ENCODE peak calls at places on chromosomes 13 and 19, in nine cellular contexts. B is mucosa of descending colon; O is CD8-positive, alpha-beta T cell; W is H1; M is CD4-positive, alpha-beta T cell; X is aorta; Z is sigmoid colon; Y is pancreas; U is fibroblast of lung. P is an unnamed sample.
A peak's percentile ranks its signal among the peaks of the same experiment; 100 is the strongest.

GRCh38 chr13:113005076-113005865 is 36.3 kb downstream of the MCF2L start:
- DNase-seq in M (no peak), Z (no peak), B (no peak), Y (no peak), O (no peak), W (no peak), U (no peak), X (no peak), P (no peak)

GRCh38 chr13:65932587-65933239 is 1297.4 kb downstream of the PCDH9 start:
- DNase-seq in X (no peak), Z (no peak), M (no peak), U (no peak), O (no peak), W (no peak), Y (no peak), B (no peak), P (no peak)

GRCh38 chr13:31749929-31750328 is 10.6 kb downstream of the RXFP2 start:
- DNase-seq in U (peak; percentile 80), W (no peak), M (no peak), Y (no peak), Z (no peak), O (no peak), B (no peak), X (no peak), P (no peak)

GRCh38 chr19:54837542-54837941 is 12.7 kb upstream of the KIR3DL2 start:
- DNase-seq in U (no peak), Z (no peak), O (no peak), B (no peak), Y (no peak), M (no peak), W (no peak), X (no peak), P (no peak)

GRCh38 chr19:19655641-19656343 is 7.7 kb downstream of the ATP13A1 start:
- DNase-seq in B (no peak), Z (no peak), X (peak; percentile 42), U (no peak), W (no peak), M (no peak), O (no peak), Y (no peak), P (no peak)

GRCh38 chr13:29465741-29466293 is 129.7 kb downstream of the SLC7A1 start:
- DNase-seq in Z (peak; percentile 81), U (peak; percentile 61), B (no peak), O (no peak), M (no peak), Y (peak; percentile 64), X (no peak), W (no peak), P (no peak)

GRCh38 chr19:38806371-38806770 is 6.4 kb downstream of the LGALS4 start:
- DNase-seq in X (no peak), W (no peak), O (no peak), U (no peak), Z (peak; percentile 61), B (no peak), Y (no peak), M (no peak), P (no peak)

GRCh38 chr13:108681986-108682562 is 52.7 kb downstream of the MYO16 start:
- DNase-seq in Z (no peak), O (no peak), U (no peak), W (no peak), Y (no peak), M (no peak), X (no peak), B (no peak), P (no peak)

GRCh38 chr19:55591555-55591954 is 7.8 kb downstream of the FIZ1 start:
- DNase-seq in U (no peak), B (no peak), Z (no peak), O (no peak), W (no peak), M (no peak), Y (no peak), X (no peak), P (no peak)

GRCh38 chr19:38898788-38899446 is 501 bp downstream of the SIRT2 start:
- DNase-seq in B (no peak), M (no peak), U (peak; percentile 12), Y (no peak), Z (no peak), X (no peak), W (no peak), O (no peak), P (no peak)

GRCh38 chr19:45645631-45646344 is 6.6 kb upstream of the EML2 start:
- DNase-seq in O (peak; percentile 72), Y (peak; percentile 82), W (no peak), Z (peak; percentile 86), M (peak; percentile 51), B (peak; percentile 84), X (peak; percentile 81), U (peak; percentile 83), P (peak; percentile 72)

DNA sequence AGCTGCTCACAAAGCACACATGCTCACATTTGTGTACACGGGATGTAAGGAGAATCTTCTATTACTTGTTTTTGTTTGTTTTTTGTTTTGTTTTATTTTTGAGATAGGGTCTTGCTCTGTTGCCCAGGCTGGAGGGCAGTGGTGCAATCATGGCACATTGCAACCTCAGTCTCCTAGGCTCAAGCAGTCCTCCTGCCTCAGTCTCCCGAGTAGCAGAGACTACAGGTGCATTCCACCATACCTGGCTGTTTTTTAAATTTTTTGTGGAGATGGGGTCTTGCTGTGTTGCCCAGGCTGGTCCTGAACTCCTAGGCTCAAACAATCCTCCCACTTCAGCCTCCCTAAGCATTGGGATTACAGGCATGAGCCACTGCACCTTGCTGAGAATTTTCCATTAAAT is 41.8 kb downstream of the KCNC3 start:
- DNase-seq in W (no peak), M (no peak), O (no peak), Y (no peak), B (no peak), X (no peak), U (no peak), Z (no peak), P (no peak)
- H3K9me3 ChIP-seq in W (peaks cover 10% of the 10 kb centered on the region), M (peaks cover 14% of the 10 kb centered on the region), O (no peaks in the 10 kb centered on the region), Y (no peaks in the 10 kb centered on the region), B (no peaks in the 10 kb centered on the region), X (peaks cover 4% of the 10 kb centered on the region), U (no peaks in the 10 kb centered on the region), Z (peaks cover 10% of the 10 kb centered on the region), P (peaks cover 2% of the 10 kb centered on the region)

GRCh38 chr19:2350656-2351055 is 9.4 kb upstream of the TMPRSS9 start:
- DNase-seq in X (no peak), M (no peak), Z (no peak), Y (no peak), B (peak; percentile 35), W (no peak), O (no peak), U (no peak), P (no peak)

GRCh38 chr19:2353895-2354592 is 6.0 kb upstream of the TMPRSS9 start:
- DNase-seq in U (no peak), O (no peak), X (no peak), M (no peak), W (no peak), Z (no peak), Y (no peak), B (peak; percentile 51), P (no peak)

GRCh38 chr19:2353159-2353894 is 6.7 kb upstream of the TMPRSS9 start:
- DNase-seq in U (no peak), B (peak; percentile 51), Y (peak; percentile 55), O (no peak), Z (no peak), M (no peak), X (peak; percentile 46), W (no peak), P (no peak)

GRCh38 chr19:2352121-2352520 is 7.9 kb upstream of the TMPRSS9 start:
- DNase-seq in U (no peak), O (no peak), M (no peak), W (no peak), X (no peak), B (no peak), Y (no peak), Z (no peak), P (no peak)

GRCh38 chr19:2351591-2351990 is 8.5 kb upstream of the TMPRSS9 start:
- DNase-seq in B (peak; percentile 47), M (no peak), X (no peak), O (no peak), W (no peak), Z (no peak), U (no peak), Y (no peak), P (no peak)
- H3K9me3 ChIP-seq in B (no peaks in the 10 kb centered on the region), M (no peaks in the 10 kb centered on the region), X (no peaks in the 10 kb centered on the region), O (no peaks in the 10 kb centered on the region), W (no peaks in the 10 kb centered on the region), Z (no peaks in the 10 kb centered on the region), U (no peaks in the 10 kb centered on the region), Y (no peaks in the 10 kb centered on the region), P (no peaks in the 10 kb centered on the region)

GRCh38 chr19:23554548-23554947 is 132.5 kb downstream of the ZNF675 start:
- DNase-seq in Z (no peak), M (no peak), B (no peak), O (no peak), W (no peak), X (no peak), U (no peak), Y (no peak), P (no peak)

GRCh38 chr19:23561341-23561740 is 125.7 kb downstream of the ZNF675 start:
- DNase-seq in O (no peak), B (no peak), X (no peak), M (no peak), U (no peak), W (no peak), Y (no peak), Z (no peak), P (no peak)

GRCh38 chr19:23560051-23560450 is 127.0 kb downstream of the ZNF675 start:
- DNase-seq in B (no peak), O (no peak), U (no peak), M (no peak), Y (no peak), W (no peak), Z (no peak), X (no peak), P (no peak)

GRCh38 chr19:23557381-23557780 is 129.6 kb downstream of the ZNF675 start:
- DNase-seq in U (no peak), Z (no peak), M (no peak), X (no peak), Y (no peak), B (no peak), O (no peak), W (no peak), P (no peak)

DNA sequence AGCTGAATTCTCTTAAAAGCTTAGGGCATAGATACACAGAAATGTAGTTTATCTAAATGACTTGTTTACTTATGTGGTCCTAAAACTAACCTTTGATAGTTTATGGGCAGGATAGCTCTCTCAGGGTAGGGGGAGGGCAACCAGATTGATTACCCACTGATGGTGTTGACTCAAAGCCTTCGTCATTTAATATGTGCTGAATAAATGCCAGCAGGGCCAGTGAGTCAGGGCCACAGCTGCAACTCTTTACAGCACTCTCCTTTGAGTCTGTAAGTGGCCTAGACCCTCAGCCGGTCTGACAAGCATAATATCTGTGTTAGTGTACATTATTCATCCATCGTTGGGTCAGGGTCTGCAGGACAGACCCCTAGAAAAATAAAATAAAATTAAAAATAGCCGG is 128.5 kb downstream of the ZNF675 start:
- DNase-seq in M (no peak), Y (no peak), W (no peak), X (no peak), U (no peak), B (no peak), Z (no peak), O (no peak), P (no peak)
- H3K9me3 ChIP-seq in M (peaks cover 4% of the 10 kb centered on the region), Y (no peaks in the 10 kb centered on the region), W (peaks cover 68% of the 10 kb centered on the region), X (peaks cover 3% of the 10 kb centered on the region), U (no peaks in the 10 kb centered on the region), B (peaks cover 17% of the 10 kb centered on the region), Z (no peaks in the 10 kb centered on the region), O (no peaks in the 10 kb centered on the region), P (no peaks in the 10 kb centered on the region)

DNA sequence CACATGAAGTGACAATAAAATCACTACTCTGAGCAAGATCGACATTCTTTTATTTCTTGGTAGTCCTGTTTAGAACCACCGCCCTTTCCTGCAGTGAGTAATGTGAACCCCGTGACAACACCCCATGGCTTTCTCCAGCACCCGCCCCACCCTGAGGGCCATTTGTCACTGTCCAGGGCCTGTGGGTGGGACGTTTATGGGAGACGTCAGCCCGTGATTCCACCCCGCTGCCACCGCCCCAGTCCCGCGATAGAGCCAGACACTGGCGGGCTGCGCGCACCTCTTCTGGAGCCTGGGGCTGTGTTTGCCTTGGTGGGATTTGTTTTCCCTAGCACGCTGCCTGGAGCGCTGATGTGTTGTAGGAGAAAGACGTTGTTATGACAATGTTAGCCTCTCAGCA is 263.7 kb downstream of the TEX29 start:
- DNase-seq in Y (no peak), O (no peak), W (no peak), M (no peak), B (no peak), U (no peak), Z (peak; percentile 54), X (no peak), P (no peak)
- H3K9me3 ChIP-seq in Y (no peaks in the 10 kb centered on the region), O (no peaks in the 10 kb centered on the region), W (peaks cover 3% of the 10 kb centered on the region), M (no peaks in the 10 kb centered on the region), B (no peaks in the 10 kb centered on the region), U (no peaks in the 10 kb centered on the region), Z (peaks cover 4% of the 10 kb centered on the region), X (no peaks in the 10 kb centered on the region), P (peaks cover 3% of the 10 kb centered on the region)

P was measured in T-helper 17 cell.